ENCODE peak calls at places on chromosomes 3 and 15, in six cellular contexts. U is neural crest cell; I is HFF-Myc; F is naive B cell; C is CD4-positive, CD25-positive, alpha-beta regulatory T cell; T is HS-27A. S is an unnamed sample.

GRCh38 chr3:111947179-111947727 is 31.6 kb upstream of the ABHD10 start:
- DNase-seq in U (no peak), I (peak; percentile 37), F (no peak), C (no peak), T (no peak), S (no peak)

GRCh38 chr15:49460411-49460941 is 37.4 kb downstream of the FGF7 start:
- DNase-seq in U (no peak), I (no peak), F (no peak), C (no peak), T (no peak), S (no peak)

GRCh38 chr3:64651791-64652241 is 36.0 kb downstream of the ADAMTS9 start:
- DNase-seq in U (no peak), I (no peak), F (no peak), C (no peak), T (no peak), S (no peak)

GRCh38 chr3:119891944-119892721 is 110.2 kb downstream of the NR1I2 start:
- DNase-seq in U (peak; percentile 38), I (peak; percentile 67), F (peak; percentile 40), C (peak; percentile 7), T (peak; percentile 29), S (no peak)

GRCh38 chr15:43376017-43376705 is 5.3 kb downstream of the TUBGCP4 start:
- DNase-seq in U (peak; percentile 12), I (no peak), F (peak; percentile 31), C (no peak), T (no peak), S (no peak)

GRCh38 chr15:71096676-71097075 is 18.6 kb upstream of the THSD4 start:
- DNase-seq in U (no peak), I (no peak), F (no peak), C (no peak), T (peak; percentile 84), S (no peak)

GRCh38 chr15:25092661-25093060 is 137.9 kb downstream of the SNRPN start:
- DNase-seq in U (no peak), I (no peak), F (no peak), C (no peak), T (no peak), S (no peak)

GRCh38 chr15:68806220-68807105 is 14.2 kb downstream of the ANP32A start:
- DNase-seq in U (no peak), I (no peak), F (no peak), C (no peak), T (no peak), S (no peak)

GRCh38 chr3:48694610-48695051 is 8.9 kb upstream of the NCKIPSD start:
- DNase-seq in U (no peak), I (peak; percentile 51), F (no peak), C (no peak), T (peak; percentile 63), S (no peak)

GRCh38 chr3:99394831-99395733 is 243.3 kb upstream of the COL8A1 start:
- DNase-seq in U (no peak), I (no peak), F (no peak), C (no peak), T (peak; percentile 89), S (no peak)

GRCh38 chr3:63809607-63810006 is 9.5 kb upstream of the C3orf49 start:
- DNase-seq in U (no peak), I (peak; percentile 47), F (no peak), C (no peak), T (no peak), S (no peak)

GRCh38 chr3:25585361-25586166 is 79.1 kb downstream of the TOP2B start:
- DNase-seq in U (no peak), I (no peak), F (no peak), C (no peak), T (no peak), S (no peak)

GRCh38 chr15:98744506-98744905 is 96.2 kb downstream of the IGF1R start:
- DNase-seq in U (no peak), I (no peak), F (no peak), C (no peak), T (no peak), S (no peak)

GRCh38 chr3:117531078-117531477 is 821.5 kb downstream of the TUSC7 start:
- DNase-seq in U (no peak), I (no peak), F (no peak), C (no peak), T (no peak), S (no peak)

GRCh38 chr3:127718244-127718915 is 45.6 kb downstream of the ABTB1 start:
- DNase-seq in U (no peak), I (no peak), F (no peak), C (no peak), T (no peak), S (no peak)

GRCh38 chr3:100902572-100902971 is 90.6 kb downstream of the ABI3BP start:
- DNase-seq in U (no peak), I (peak; percentile 86), F (no peak), C (no peak), T (peak; percentile 56), S (no peak)

GRCh38 chr3:134369861-134370596 is 4.2 kb downstream of the AMOTL2 start:
- DNase-seq in U (no peak), I (no peak), F (no peak), C (no peak), T (no peak), S (no peak)

GRCh38 chr3:39271363-39271762 is 8.5 kb downstream of the CX3CR1 start:
- DNase-seq in U (no peak), I (no peak), F (no peak), C (no peak), T (no peak), S (no peak)